ENCODE peak calls at places on chromosomes 11 and 22, in seven cellular contexts. I, S, X, C, W, G and Z are unnamed samples.

GRCh38 chr11:115672999-115673411 is 168.8 kb upstream of the CADM1 start:
- DNase-seq in X (no peak), C (no peak), S (no peak), I (no peak), W (no peak), G (no peak), Z (peak; percentile 27)

GRCh38 chr11:66035653-66036333 is 9.5 kb upstream of the CATSPER1 start:
- DNase-seq in I (no peak), X (no peak), C (no peak), W (no peak), G (no peak), S (no peak), Z (no peak)

GRCh38 chr11:132334769-132335280 is 964.4 kb downstream of the NTM start:
- DNase-seq in S (no peak), W (no peak), C (no peak), G (no peak), X (no peak), I (no peak), Z (no peak)

GRCh38 chr22:17191163-17191562 is 28.1 kb downstream of the ADA2 start:
- DNase-seq in G (no peak), X (no peak), C (no peak), I (no peak), W (no peak), S (no peak), Z (no peak)

GRCh38 chr11:9264381-9265210 is 554 bp downstream of the DENND5A start:
- DNase-seq in G (peak; percentile 53), X (no peak), I (no peak), C (no peak), W (peak; percentile 54), S (peak; percentile 43), Z (peak; percentile 43)

GRCh38 chr11:58900479-58901420 is 38.5 kb upstream of the GLYATL1 start:
- DNase-seq in G (no peak), S (peak; percentile 10), W (no peak), I (peak; percentile 44), C (no peak), X (peak; percentile 47), Z (peak; percentile 78)

GRCh38 chr11:112219476-112220232 is 6.6 kb upstream of the PTS start:
- DNase-seq in S (peak; percentile 42), I (no peak), W (peak; percentile 62), X (peak; percentile 40), C (peak; percentile 5), G (no peak), Z (peak; percentile 34)

GRCh38 chr11:112785717-112786116 is 175.5 kb upstream of the NCAM1 start:
- DNase-seq in S (no peak), G (peak; percentile 42), W (no peak), X (no peak), C (no peak), I (no peak), Z (no peak)

GRCh38 chr11:45089251-45089650 is 57.2 kb upstream of the PRDM11 start:
- DNase-seq in G (peak; percentile 64), I (no peak), S (no peak), W (no peak), C (no peak), X (no peak), Z (peak; percentile 69)

GRCh38 chr11:114111369-114112042 is 52.0 kb downstream of the ZBTB16 start:
- DNase-seq in S (no peak), C (no peak), X (no peak), G (no peak), I (no peak), W (no peak), Z (no peak)

GRCh38 chr11:60838132-60838531 is 3.8 kb upstream of the CCDC86 start:
- DNase-seq in W (no peak), C (no peak), I (no peak), X (no peak), G (no peak), S (no peak), Z (no peak)

GRCh38 chr11:73257342-73258103 is 14.6 kb upstream of the P2RY6 start:
- DNase-seq in I (no peak), C (no peak), S (no peak), G (peak; percentile 61), X (no peak), W (no peak), Z (peak; percentile 51)

GRCh38 chr11:44978961-44979331 is 28.3 kb upstream of the TP53I11 start:
- DNase-seq in W (no peak), X (peak; percentile 93), G (no peak), S (no peak), C (no peak), I (no peak), Z (peak; percentile 77)

GRCh38 chr11:93842461-93842860 is 8.0 kb downstream of the VSTM5 start:
- DNase-seq in G (no peak), S (no peak), W (no peak), C (no peak), I (no peak), X (no peak), Z (no peak)

GRCh38 chr11:109939176-109939810 is 153.9 kb upstream of the ZC3H12C start:
- DNase-seq in W (no peak), I (no peak), C (no peak), X (peak; percentile 75), G (no peak), S (no peak), Z (no peak)

GRCh38 chr11:65116370-65117205 is 913 bp downstream of the ZNHIT2 start:
- DNase-seq in W (no peak), X (peak; percentile 31), G (no peak), C (no peak), S (no peak), I (peak; percentile 49), Z (no peak)

GRCh38 chr11:59429924-59430516 is 3.8 kb upstream of the OR5A2 start:
- DNase-seq in S (peak; percentile 23), I (no peak), C (peak; percentile 7), X (peak; percentile 13), W (peak; percentile 73), G (no peak), Z (no peak)

GRCh38 chr11:128421577-128421976 is 165.8 kb downstream of the ETS1 start:
- DNase-seq in I (no peak), C (no peak), W (no peak), X (no peak), S (no peak), G (no peak), Z (no peak)

GRCh38 chr11:100831929-100832480 is 144.9 kb downstream of the ARHGAP42 start:
- DNase-seq in X (no peak), I (no peak), C (no peak), G (no peak), W (no peak), S (no peak), Z (no peak)

GRCh38 chr11:27040302-27041115 is at the start of gene BBOX1:
- DNase-seq in X (no peak), G (no peak), W (no peak), S (no peak), I (no peak), C (no peak), Z (no peak)

GRCh38 chr11:93784935-93785360 is 866 bp downstream of the MED17 start:
- DNase-seq in G (no peak), I (no peak), C (no peak), S (peak; percentile 11), X (no peak), W (no peak), Z (no peak)

GRCh38 chr11:27100534-27100933 is 59.9 kb downstream of the BBOX1 start:
- DNase-seq in C (no peak), X (no peak), W (no peak), G (no peak), I (no peak), S (no peak), Z (no peak)

GRCh38 chr11:5136246-5136645 is 1.9 kb downstream of the OR52A5 start:
- DNase-seq in X (no peak), W (no peak), C (no peak), G (no peak), S (no peak), I (no peak), Z (no peak)

GRCh38 chr22:46812034-46812605 is 49.7 kb downstream of the TBC1D22A start:
- DNase-seq in C (no peak), G (no peak), I (no peak), X (no peak), S (no peak), W (no peak), Z (no peak)

GRCh38 chr22:42275176-42275575 is 4.7 kb upstream of the TCF20 start:
- DNase-seq in W (no peak), I (no peak), S (no peak), X (no peak), C (no peak), G (no peak), Z (no peak)

GRCh38 chr11:9861860-9862725 is 198.2 kb downstream of the SWAP70 start:
- DNase-seq in I (peak; percentile 30), X (peak; percentile 12), W (peak; percentile 35), C (no peak), G (no peak), S (peak; percentile 28), Z (no peak)

GRCh38 chr11:126293726-126294125 is 10.1 kb upstream of the DCPS start:
- DNase-seq in G (no peak), S (no peak), I (no peak), W (no peak), X (no peak), C (no peak), Z (no peak)

GRCh38 chr22:19429950-19430889 is 1.3 kb downstream of the HIRA start:
- DNase-seq in X (peak; percentile 3), W (peak; percentile 22), C (no peak), I (no peak), G (no peak), S (no peak), Z (no peak)

GRCh38 chr22:23137905-23138520 is 3.8 kb downstream of the RSPH14 start:
- DNase-seq in I (no peak), C (no peak), S (peak; percentile 26), X (no peak), W (peak; percentile 87), G (no peak), Z (no peak)

GRCh38 chr11:79503028-79503427 is 62.2 kb upstream of the TENM4 start:
- DNase-seq in C (no peak), I (no peak), G (no peak), W (no peak), S (no peak), X (no peak), Z (no peak)

GRCh38 chr11:85115798-85116197 is 511.3 kb downstream of the DLG2 start:
- DNase-seq in S (no peak), C (no peak), X (no peak), W (no peak), G (no peak), I (no peak), Z (no peak)

GRCh38 chr11:58027341-58027740 is 3.4 kb upstream of the OR6Q1 start:
- DNase-seq in C (no peak), S (no peak), I (no peak), X (no peak), G (no peak), W (no peak), Z (no peak)

GRCh38 chr11:12354750-12355545 is 22.4 kb upstream of the PARVA start:
- DNase-seq in G (no peak), I (no peak), W (no peak), C (no peak), S (no peak), X (no peak), Z (no peak)

GRCh38 chr11:110797453-110797852 is 85.2 kb upstream of the ARHGAP20 start:
- DNase-seq in C (no peak), G (no peak), W (peak; percentile 30), I (no peak), S (no peak), X (no peak), Z (no peak)

GRCh38 chr11:102724904-102725515 is at the start of gene MMP8:
- DNase-seq in C (no peak), S (no peak), W (no peak), G (no peak), I (no peak), X (no peak), Z (no peak)

GRCh38 chr22:48531108-48531507 is 1296.6 kb downstream of the BRD1 start:
- DNase-seq in X (no peak), W (no peak), I (no peak), S (no peak), G (no peak), C (no peak), Z (no peak)